ENCODE peak calls at places on chromosomes 16 and 17, in ten cellular contexts. One of them, this sample, is unnamed.

GRCh38 chr17:56305017-56305416 is 151.7 kb downstream of the ANKFN1 start:
- DNase-seq in foreskin fibroblast: no peak
- DNase-seq in cardiac fibroblast: no peak
- DNase-seq in dorsolateral prefrontal cortex: no peak
- DNase-seq in stimulated activated CD8-positive, alpha-beta memory T cell treated with anti-CD3 and anti-CD28 coated beads, Interleukin-4, amount 100 ng/mL, for 1 hour: no peak
- DNase-seq in hippocampal formation: no peak
- DNase-seq in hepatocyte: no peak
- DNase-seq in right lobe of liver: no peak
- DNase-seq in T-helper 22 cell: no peak
- DNase-seq in T-helper 2 cell: no peak
- DNase-seq in this sample: no peak

GRCh38 chr16:10675861-10676260 is 18.9 kb downstream of the TEKT5 start:
- DNase-seq in foreskin fibroblast: no peak
- DNase-seq in cardiac fibroblast: no peak
- DNase-seq in dorsolateral prefrontal cortex: no peak
- DNase-seq in stimulated activated CD8-positive, alpha-beta memory T cell treated with anti-CD3 and anti-CD28 coated beads, Interleukin-4, amount 100 ng/mL, for 1 hour: no peak
- DNase-seq in hippocampal formation: no peak
- DNase-seq in hepatocyte: no peak
- DNase-seq in right lobe of liver: no peak
- DNase-seq in T-helper 22 cell: no peak
- DNase-seq in T-helper 2 cell: no peak
- DNase-seq in this sample: no peak

GRCh38 chr17:60971515-60972369 is 294.1 kb downstream of the BCAS3 start:
- DNase-seq in foreskin fibroblast: peak
- DNase-seq in cardiac fibroblast: peak
- DNase-seq in dorsolateral prefrontal cortex: no peak
- DNase-seq in stimulated activated CD8-positive, alpha-beta memory T cell treated with anti-CD3 and anti-CD28 coated beads, Interleukin-4, amount 100 ng/mL, for 1 hour: no peak
- DNase-seq in hippocampal formation: no peak
- DNase-seq in hepatocyte: peak
- DNase-seq in right lobe of liver: peak
- DNase-seq in T-helper 22 cell: no peak
- DNase-seq in T-helper 2 cell: no peak
- DNase-seq in this sample: peak

GRCh38 chr17:28760987-28761562 is 17.3 kb downstream of the TRAF4 start:
- DNase-seq in foreskin fibroblast: peak
- DNase-seq in cardiac fibroblast: peak
- DNase-seq in dorsolateral prefrontal cortex: no peak
- DNase-seq in stimulated activated CD8-positive, alpha-beta memory T cell treated with anti-CD3 and anti-CD28 coated beads, Interleukin-4, amount 100 ng/mL, for 1 hour: no peak
- DNase-seq in hippocampal formation: peak
- DNase-seq in hepatocyte: no peak
- DNase-seq in right lobe of liver: peak
- DNase-seq in T-helper 22 cell: no peak
- DNase-seq in T-helper 2 cell: no peak
- DNase-seq in this sample: peak

GRCh38 chr16:66212426-66212825 is 154.1 kb upstream of the CDH5 start:
- DNase-seq in foreskin fibroblast: no peak
- DNase-seq in cardiac fibroblast: no peak
- DNase-seq in dorsolateral prefrontal cortex: no peak
- DNase-seq in stimulated activated CD8-positive, alpha-beta memory T cell treated with anti-CD3 and anti-CD28 coated beads, Interleukin-4, amount 100 ng/mL, for 1 hour: no peak
- DNase-seq in hippocampal formation: no peak
- DNase-seq in hepatocyte: no peak
- DNase-seq in right lobe of liver: no peak
- DNase-seq in T-helper 22 cell: no peak
- DNase-seq in T-helper 2 cell: no peak
- DNase-seq in this sample: no peak

GRCh38 chr16:19776147-19776546 is 58.1 kb downstream of the IQCK start:
- DNase-seq in foreskin fibroblast: no peak
- DNase-seq in cardiac fibroblast: no peak
- DNase-seq in dorsolateral prefrontal cortex: no peak
- DNase-seq in stimulated activated CD8-positive, alpha-beta memory T cell treated with anti-CD3 and anti-CD28 coated beads, Interleukin-4, amount 100 ng/mL, for 1 hour: no peak
- DNase-seq in hippocampal formation: no peak
- DNase-seq in hepatocyte: no peak
- DNase-seq in right lobe of liver: no peak
- DNase-seq in T-helper 22 cell: no peak
- DNase-seq in T-helper 2 cell: no peak
- DNase-seq in this sample: no peak

GRCh38 chr17:80424878-80425765 is 10.2 kb downstream of the ENDOV start:
- DNase-seq in foreskin fibroblast: no peak
- DNase-seq in cardiac fibroblast: no peak
- DNase-seq in dorsolateral prefrontal cortex: no peak
- DNase-seq in stimulated activated CD8-positive, alpha-beta memory T cell treated with anti-CD3 and anti-CD28 coated beads, Interleukin-4, amount 100 ng/mL, for 1 hour: no peak
- DNase-seq in hippocampal formation: no peak
- DNase-seq in hepatocyte: no peak
- DNase-seq in right lobe of liver: no peak
- DNase-seq in T-helper 22 cell: no peak
- DNase-seq in T-helper 2 cell: no peak
- DNase-seq in this sample: no peak

GRCh38 chr16:57316390-57317017 is 32.0 kb upstream of the PLLP start:
- DNase-seq in foreskin fibroblast: peak
- DNase-seq in cardiac fibroblast: peak
- DNase-seq in dorsolateral prefrontal cortex: no peak
- DNase-seq in stimulated activated CD8-positive, alpha-beta memory T cell treated with anti-CD3 and anti-CD28 coated beads, Interleukin-4, amount 100 ng/mL, for 1 hour: no peak
- DNase-seq in hippocampal formation: no peak
- DNase-seq in hepatocyte: peak
- DNase-seq in right lobe of liver: no peak
- DNase-seq in T-helper 22 cell: no peak
- DNase-seq in T-helper 2 cell: no peak
- DNase-seq in this sample: peak

GRCh38 chr16:9053006-9053601 is 38.3 kb upstream of the HAPSTR1 start:
- DNase-seq in foreskin fibroblast: peak
- DNase-seq in cardiac fibroblast: peak
- DNase-seq in dorsolateral prefrontal cortex: peak
- DNase-seq in stimulated activated CD8-positive, alpha-beta memory T cell treated with anti-CD3 and anti-CD28 coated beads, Interleukin-4, amount 100 ng/mL, for 1 hour: no peak
- DNase-seq in hippocampal formation: peak
- DNase-seq in hepatocyte: peak
- DNase-seq in right lobe of liver: peak
- DNase-seq in T-helper 22 cell: no peak
- DNase-seq in T-helper 2 cell: no peak
- DNase-seq in this sample: peak

GRCh38 chr17:15651001-15651582 is 31.6 kb upstream of the FBXW10B start:
- DNase-seq in foreskin fibroblast: no peak
- DNase-seq in cardiac fibroblast: no peak
- DNase-seq in dorsolateral prefrontal cortex: peak
- DNase-seq in stimulated activated CD8-positive, alpha-beta memory T cell treated with anti-CD3 and anti-CD28 coated beads, Interleukin-4, amount 100 ng/mL, for 1 hour: no peak
- DNase-seq in hippocampal formation: no peak
- DNase-seq in hepatocyte: no peak
- DNase-seq in right lobe of liver: no peak
- DNase-seq in T-helper 22 cell: no peak
- DNase-seq in T-helper 2 cell: no peak
- DNase-seq in this sample: peak

GRCh38 chr17:17412331-17412730 is 64.5 kb upstream of the MED9 start:
- DNase-seq in foreskin fibroblast: peak
- DNase-seq in cardiac fibroblast: peak
- DNase-seq in dorsolateral prefrontal cortex: no peak
- DNase-seq in stimulated activated CD8-positive, alpha-beta memory T cell treated with anti-CD3 and anti-CD28 coated beads, Interleukin-4, amount 100 ng/mL, for 1 hour: no peak
- DNase-seq in hippocampal formation: no peak
- DNase-seq in hepatocyte: no peak
- DNase-seq in right lobe of liver: no peak
- DNase-seq in T-helper 22 cell: no peak
- DNase-seq in T-helper 2 cell: no peak
- DNase-seq in this sample: peak

GRCh38 chr16:10754941-10755340 is 11.3 kb downstream of the NUBP1 start:
- DNase-seq in foreskin fibroblast: no peak
- DNase-seq in cardiac fibroblast: peak
- DNase-seq in dorsolateral prefrontal cortex: no peak
- DNase-seq in stimulated activated CD8-positive, alpha-beta memory T cell treated with anti-CD3 and anti-CD28 coated beads, Interleukin-4, amount 100 ng/mL, for 1 hour: no peak
- DNase-seq in hippocampal formation: no peak
- DNase-seq in hepatocyte: no peak
- DNase-seq in right lobe of liver: no peak
- DNase-seq in T-helper 22 cell: no peak
- DNase-seq in T-helper 2 cell: no peak
- DNase-seq in this sample: peak

GRCh38 chr17:49574283-49574892 is 1.3 kb upstream of the NXPH3 start:
- DNase-seq in foreskin fibroblast: no peak
- DNase-seq in cardiac fibroblast: no peak
- DNase-seq in dorsolateral prefrontal cortex: peak
- DNase-seq in stimulated activated CD8-positive, alpha-beta memory T cell treated with anti-CD3 and anti-CD28 coated beads, Interleukin-4, amount 100 ng/mL, for 1 hour: no peak
- DNase-seq in hippocampal formation: peak
- DNase-seq in hepatocyte: no peak
- DNase-seq in right lobe of liver: no peak
- DNase-seq in T-helper 22 cell: no peak
- DNase-seq in T-helper 2 cell: no peak
- DNase-seq in this sample: no peak

GRCh38 chr16:72788269-72788809 is 259.6 kb downstream of the ZFHX3 start:
- DNase-seq in foreskin fibroblast: no peak
- DNase-seq in cardiac fibroblast: no peak
- DNase-seq in dorsolateral prefrontal cortex: peak
- DNase-seq in stimulated activated CD8-positive, alpha-beta memory T cell treated with anti-CD3 and anti-CD28 coated beads, Interleukin-4, amount 100 ng/mL, for 1 hour: no peak
- DNase-seq in hippocampal formation: no peak
- DNase-seq in hepatocyte: no peak
- DNase-seq in right lobe of liver: no peak
- DNase-seq in T-helper 22 cell: no peak
- DNase-seq in T-helper 2 cell: no peak
- DNase-seq in this sample: no peak

GRCh38 chr17:37088459-37088858 is 139.7 kb downstream of the AATF start:
- DNase-seq in foreskin fibroblast: no peak
- DNase-seq in cardiac fibroblast: no peak
- DNase-seq in dorsolateral prefrontal cortex: no peak
- DNase-seq in stimulated activated CD8-positive, alpha-beta memory T cell treated with anti-CD3 and anti-CD28 coated beads, Interleukin-4, amount 100 ng/mL, for 1 hour: no peak
- DNase-seq in hippocampal formation: no peak
- DNase-seq in hepatocyte: peak
- DNase-seq in right lobe of liver: no peak
- DNase-seq in T-helper 22 cell: no peak
- DNase-seq in T-helper 2 cell: no peak
- DNase-seq in this sample: no peak

This sample was measured in lung microvascular endothelial cell.